ENCODE peak calls at places on chromosomes 13 and 19, in five cellular contexts. K is pancreas, X is mesendoderm, Y is H9, J is heart right ventricle. W is an unnamed sample.
A peak's percentile ranks its signal among the peaks of the same experiment; 100 is the strongest.

GRCh38 chr13:90232291-90232690 is 1115.2 kb upstream of the MIR17HG start:
- DNase-seq in K (no peak), X (peak; percentile 83), Y (no peak), J (no peak), W (no peak)

GRCh38 chr19:18701250-18701608 is 17.7 kb downstream of the CRTC1 start:
- DNase-seq in K (no peak), X (no peak), Y (no peak), J (no peak), W (no peak)

GRCh38 chr19:11355160-11356073 is at the start of gene PLPPR2:
- DNase-seq in K (peak; percentile 97), X (peak; percentile 96), Y (peak; percentile 92), J (peak; percentile 93), W (no peak)

GRCh38 chr13:32783067-32783466 is 196.8 kb downstream of the PDS5B start:
- DNase-seq in K (no peak), X (no peak), Y (no peak), J (no peak), W (peak; percentile 4)

GRCh38 chr13:73940098-73940497 is 194.1 kb downstream of the KLF12 start:
- DNase-seq in K (no peak), X (peak; percentile 29), Y (no peak), J (peak; percentile 52), W (no peak)

GRCh38 chr19:53013621-53014020 is at the start of gene ERVV-1:
- DNase-seq in K (no peak), X (no peak), Y (no peak), J (no peak), W (no peak)

GRCh38 chr19:10104665-10105221 is 1.4 kb upstream of the PPAN start:
- DNase-seq in K (no peak), X (no peak), Y (no peak), J (no peak), W (no peak)

GRCh38 chr13:100588350-100589177 is at the start of gene GGACT:
- DNase-seq in K (peak; percentile 95), X (peak; percentile 78), Y (peak; percentile 83), J (peak; percentile 64), W (no peak)

GRCh38 chr13:69595181-69595580 is 512.4 kb upstream of the ATXN8OS start:
- DNase-seq in K (no peak), X (no peak), Y (no peak), J (no peak), W (no peak)

GRCh38 chr19:56111601-56112312 is 9.3 kb downstream of the ZNF787 start:
- DNase-seq in K (peak; percentile 63), X (no peak), Y (no peak), J (peak; percentile 48), W (no peak)

GRCh38 chr19:15495151-15495550 is 13.2 kb upstream of the CYP4F22 start:
- DNase-seq in K (no peak), X (no peak), Y (no peak), J (no peak), W (no peak)

GRCh38 chr13:27920677-27921420 is 1.0 kb downstream of the PDX1 start:
- DNase-seq in K (peak; percentile 65), X (peak; percentile 53), Y (peak; percentile 49), J (no peak), W (no peak)

GRCh38 chr13:36709136-36709895 is 35.5 kb downstream of the SERTM1 start:
- DNase-seq in K (no peak), X (no peak), Y (no peak), J (no peak), W (no peak)

GRCh38 chr13:111955412-111955769 is 111.6 kb upstream of the SOX1 start:
- DNase-seq in K (no peak), X (peak; percentile 35), Y (peak; percentile 22), J (no peak), W (no peak)

DNA sequence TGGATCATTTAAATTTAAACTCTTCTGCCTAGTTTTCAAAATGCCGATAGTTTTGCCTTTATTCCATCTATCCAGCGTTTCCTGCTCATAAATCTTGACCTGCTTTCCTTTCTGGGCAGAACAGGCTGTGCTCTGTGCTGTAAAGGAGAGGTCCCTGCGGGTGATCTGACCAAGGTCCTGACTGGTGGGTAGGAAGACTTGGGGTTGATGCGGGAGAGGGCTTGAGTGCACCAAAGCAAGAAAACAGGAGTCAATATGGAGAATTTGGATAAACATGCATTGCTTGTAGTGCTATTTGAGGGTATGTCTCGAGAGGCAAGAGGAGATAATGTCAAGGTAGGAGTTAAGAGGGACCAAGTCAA is 533.6 kb downstream of the MYO16 start:
- DNase-seq in K (no peak), X (peak; percentile 28), Y (no peak), J (no peak), W (no peak)
- H3K4me1 ChIP-seq in K (no peaks in the 10 kb centered on the region), X (no peaks in the 10 kb centered on the region), Y (no peaks in the 10 kb centered on the region), J (no peaks in the 10 kb centered on the region), W (peaks cover 28% of the 10 kb centered on the region)

GRCh38 chr19:45327404-45328143 is 4.9 kb upstream of the CKM start:
- DNase-seq in K (no peak), X (no peak), Y (no peak), J (no peak), W (no peak)
- H3K4me1 ChIP-seq in K (no peaks in the 10 kb centered on the region), X (peaks cover 3% of the 10 kb centered on the region), Y (no peaks in the 10 kb centered on the region), J (peaks cover 27% of the 10 kb centered on the region), W (no peaks in the 10 kb centered on the region)

GRCh38 chr19:2240881-2241760 is 4.5 kb downstream of the SF3A2 start:
- DNase-seq in K (no peak), X (no peak), Y (no peak), J (no peak), W (no peak)

GRCh38 chr19:2242811-2243210 is 6.2 kb downstream of the SF3A2 start:
- DNase-seq in K (no peak), X (no peak), Y (no peak), J (no peak), W (no peak)

GRCh38 chr19:2243274-2244121 is 5.6 kb upstream of the AMH start:
- DNase-seq in K (no peak), X (no peak), Y (no peak), J (no peak), W (no peak)

GRCh38 chr19:2244122-2244411 is 5.1 kb upstream of the AMH start:
- DNase-seq in K (no peak), X (no peak), Y (no peak), J (no peak), W (no peak)

GRCh38 chr19:2242092-2242537 is 5.5 kb downstream of the SF3A2 start:
- DNase-seq in K (no peak), X (no peak), Y (no peak), J (no peak), W (no peak)
- H3K4me1 ChIP-seq in K (peaks cover 40% of the 10 kb centered on the region), X (peaks cover 5% of the 10 kb centered on the region), Y (peaks cover 4% of the 10 kb centered on the region), J (peaks cover 70% of the 10 kb centered on the region), W (peaks cover 21% of the 10 kb centered on the region)

DNA sequence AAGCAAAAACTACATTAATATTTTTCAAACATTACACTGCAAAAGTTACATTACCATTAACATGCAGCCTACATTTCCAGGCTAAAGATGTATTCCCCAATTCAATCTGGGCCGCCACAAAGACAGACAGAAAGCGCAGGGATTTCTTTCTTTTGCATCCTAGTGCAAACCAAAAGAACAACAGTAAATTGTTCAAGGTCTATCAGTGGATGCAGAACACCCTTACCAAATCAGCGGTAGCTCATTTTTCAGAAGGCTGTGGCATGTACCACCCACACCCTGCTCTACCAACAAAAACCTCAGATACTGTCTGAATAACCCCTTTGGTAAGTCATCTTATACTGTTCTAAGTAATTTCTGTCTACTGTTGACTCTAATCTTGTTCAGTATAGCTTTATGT is 3.6 kb downstream of the TPT1 start:
- DNase-seq in K (no peak), X (no peak), Y (no peak), J (no peak), W (no peak)
- H3K4me1 ChIP-seq in K (peaks cover 60% of the 10 kb centered on the region), X (peaks cover 5% of the 10 kb centered on the region), Y (no peaks in the 10 kb centered on the region), J (peaks cover 84% of the 10 kb centered on the region), W (peaks cover 58% of the 10 kb centered on the region)

GRCh38 chr13:42055500-42056085 is 7.1 kb downstream of the DGKH start:
- DNase-seq in K (no peak), X (no peak), Y (no peak), J (no peak), W (no peak)

GRCh38 chr13:42056585-42056984 is 8.1 kb downstream of the DGKH start:
- DNase-seq in K (no peak), X (no peak), Y (no peak), J (no peak), W (no peak)

GRCh38 chr13:42056146-42056545 is 7.7 kb downstream of the DGKH start:
- DNase-seq in K (no peak), X (no peak), Y (no peak), J (no peak), W (no peak)

GRCh38 chr13:42057918-42058530 is 9.6 kb downstream of the DGKH start:
- DNase-seq in K (no peak), X (no peak), Y (no peak), J (no peak), W (no peak)

GRCh38 chr13:42054798-42055499 is 6.5 kb downstream of the DGKH start:
- DNase-seq in K (no peak), X (no peak), Y (no peak), J (no peak), W (no peak)
- H3K4me1 ChIP-seq in K (no peaks in the 10 kb centered on the region), X (no peaks in the 10 kb centered on the region), Y (no peaks in the 10 kb centered on the region), J (peaks cover 24% of the 10 kb centered on the region), W (peaks cover 5% of the 10 kb centered on the region)

W was measured in foreskin keratinocyte.